ENCODE peak calls at places on chromosome 15, in six cellular contexts. B is CD4-positive, alpha-beta memory T cell; H is frontal cortex; A is fibroblast of the aortic adventitia; Y is T47D; O is cardiac muscle cell. F is an unnamed sample.
A peak's percentile ranks its signal among the peaks of the same experiment; 100 is the strongest.

GRCh38 chr15:33330931-33331330 is 20.2 kb downstream of the RYR3 start:
- DNase-seq in B (no peak), H (no peak), A (no peak), Y (no peak), O (no peak), F (no peak)

GRCh38 chr15:90248760-90249122 is 615 bp upstream of the TTLL13 start:
- DNase-seq in B (no peak), H (no peak), A (no peak), Y (no peak), O (no peak), F (no peak)

GRCh38 chr15:65373163-65373651 is 4.6 kb downstream of the IGDCC3 start:
- DNase-seq in B (no peak), H (no peak), A (no peak), Y (no peak), O (no peak), F (no peak)

GRCh38 chr15:90530250-90531051 is 728 bp downstream of the CRTC3 start:
- DNase-seq in B (peak; percentile 53), H (peak; percentile 69), A (peak; percentile 33), Y (peak; percentile 55), O (peak; percentile 45), F (peak; percentile 86)

GRCh38 chr15:52943746-52944145 is 153.6 kb upstream of the ONECUT1 start:
- DNase-seq in B (no peak), H (no peak), A (no peak), Y (no peak), O (no peak), F (no peak)

GRCh38 chr15:100596792-100597191 is 5.2 kb downstream of the LINS1 start:
- DNase-seq in B (peak; percentile 92), H (no peak), A (peak; percentile 49), Y (no peak), O (peak; percentile 54), F (no peak)

GRCh38 chr15:100090411-100090810 is 251.4 kb downstream of the ADAMTS17 start:
- DNase-seq in B (no peak), H (no peak), A (no peak), Y (no peak), O (no peak), F (no peak)

GRCh38 chr15:61835476-61836106 is 224.7 kb downstream of the VPS13C start:
- DNase-seq in B (peak; percentile 46), H (peak; percentile 67), A (peak; percentile 72), Y (peak; percentile 76), O (peak; percentile 71), F (peak; percentile 39)

GRCh38 chr15:33735637-33736247 is 232.6 kb upstream of the CHRM5 start:
- DNase-seq in B (no peak), H (no peak), A (peak; percentile 54), Y (peak; percentile 70), O (peak; percentile 62), F (peak; percentile 18)

GRCh38 chr15:27057904-27058645 is 87.1 kb downstream of the GABRG3 start:
- DNase-seq in B (no peak), H (no peak), A (peak; percentile 26), Y (peak; percentile 29), O (peak; percentile 22), F (no peak)

F was measured in HuH-7.5.